ENCODE peak calls at places on chromosomes 2 and 18, in four cellular contexts. One of them, this sample, is unnamed.

GRCh38 chr2:217445726-217446125 is 557.1 kb downstream of the TNS1 start:
- DNase-seq in activated CD8-positive, alpha-beta T cell treated with anti-CD3 and anti-CD28 coated beads for 36 hours: no peak
- DNase-seq in GM10248: no peak
- DNase-seq in endothelial cell: no peak
- DNase-seq in this sample: no peak

GRCh38 chr2:3789246-3789645 is 85.9 kb downstream of the DCDC2C start:
- DNase-seq in activated CD8-positive, alpha-beta T cell treated with anti-CD3 and anti-CD28 coated beads for 36 hours: no peak
- DNase-seq in GM10248: no peak
- DNase-seq in endothelial cell: no peak
- DNase-seq in this sample: no peak

GRCh38 chr2:67649331-67650071 is 252.4 kb downstream of the ETAA1 start:
- DNase-seq in activated CD8-positive, alpha-beta T cell treated with anti-CD3 and anti-CD28 coated beads for 36 hours: no peak
- DNase-seq in GM10248: no peak
- DNase-seq in endothelial cell: no peak
- DNase-seq in this sample: no peak

GRCh38 chr2:9205963-9206948 is at the start of gene ASAP2:
- DNase-seq in activated CD8-positive, alpha-beta T cell treated with anti-CD3 and anti-CD28 coated beads for 36 hours: peak
- DNase-seq in GM10248: peak
- DNase-seq in endothelial cell: peak
- DNase-seq in this sample: peak

GRCh38 chr18:6570581-6571238 is 156.0 kb upstream of the L3MBTL4 start:
- DNase-seq in activated CD8-positive, alpha-beta T cell treated with anti-CD3 and anti-CD28 coated beads for 36 hours: no peak
- DNase-seq in GM10248: no peak
- DNase-seq in endothelial cell: no peak
- DNase-seq in this sample: no peak

GRCh38 chr18:23259701-23260661 is 124.7 kb downstream of the CABLES1 start:
- DNase-seq in activated CD8-positive, alpha-beta T cell treated with anti-CD3 and anti-CD28 coated beads for 36 hours: peak
- DNase-seq in GM10248: peak
- DNase-seq in endothelial cell: peak
- DNase-seq in this sample: peak

GRCh38 chr2:196334710-196335109 is 163.3 kb upstream of the STK17B start:
- DNase-seq in activated CD8-positive, alpha-beta T cell treated with anti-CD3 and anti-CD28 coated beads for 36 hours: no peak
- DNase-seq in GM10248: no peak
- DNase-seq in endothelial cell: no peak
- DNase-seq in this sample: no peak

GRCh38 chr18:9952633-9953416 is 39.0 kb downstream of the VAPA start:
- DNase-seq in activated CD8-positive, alpha-beta T cell treated with anti-CD3 and anti-CD28 coated beads for 36 hours: no peak
- DNase-seq in GM10248: no peak
- DNase-seq in endothelial cell: no peak
- DNase-seq in this sample: no peak

GRCh38 chr2:223820549-223820948 is 16.8 kb downstream of the AP1S3 start:
- DNase-seq in activated CD8-positive, alpha-beta T cell treated with anti-CD3 and anti-CD28 coated beads for 36 hours: no peak
- DNase-seq in GM10248: no peak
- DNase-seq in endothelial cell: no peak
- DNase-seq in this sample: no peak

GRCh38 chr2:231181848-231182247 is 16.6 kb upstream of the ARMC9 start:
- DNase-seq in activated CD8-positive, alpha-beta T cell treated with anti-CD3 and anti-CD28 coated beads for 36 hours: no peak
- DNase-seq in GM10248: peak
- DNase-seq in endothelial cell: no peak
- DNase-seq in this sample: peak

GRCh38 chr18:23703057-23703986 is 14.1 kb downstream of the LAMA3 start:
- DNase-seq in activated CD8-positive, alpha-beta T cell treated with anti-CD3 and anti-CD28 coated beads for 36 hours: peak
- DNase-seq in GM10248: peak
- DNase-seq in endothelial cell: peak
- DNase-seq in this sample: peak

GRCh38 chr2:186129767-186130581 is 356.1 kb upstream of the ZC3H15 start:
- DNase-seq in activated CD8-positive, alpha-beta T cell treated with anti-CD3 and anti-CD28 coated beads for 36 hours: no peak
- DNase-seq in GM10248: no peak
- DNase-seq in endothelial cell: no peak
- DNase-seq in this sample: no peak

GRCh38 chr2:216690451-216691209 is 4.7 kb downstream of the IGFBP5 start:
- DNase-seq in activated CD8-positive, alpha-beta T cell treated with anti-CD3 and anti-CD28 coated beads for 36 hours: no peak
- DNase-seq in GM10248: no peak
- DNase-seq in endothelial cell: no peak
- DNase-seq in this sample: no peak

GRCh38 chr2:162242586-162243304 is 500 bp downstream of the FAP start:
- DNase-seq in activated CD8-positive, alpha-beta T cell treated with anti-CD3 and anti-CD28 coated beads for 36 hours: no peak
- DNase-seq in GM10248: no peak
- DNase-seq in endothelial cell: no peak
- DNase-seq in this sample: no peak

GRCh38 chr2:70468898-70469297 is 84.7 kb downstream of the TGFA start:
- DNase-seq in activated CD8-positive, alpha-beta T cell treated with anti-CD3 and anti-CD28 coated beads for 36 hours: no peak
- DNase-seq in GM10248: no peak
- DNase-seq in endothelial cell: no peak
- DNase-seq in this sample: no peak

GRCh38 chr18:51654441-51655326 is 457.2 kb upstream of the MEX3C start:
- DNase-seq in activated CD8-positive, alpha-beta T cell treated with anti-CD3 and anti-CD28 coated beads for 36 hours: no peak
- DNase-seq in GM10248: peak
- DNase-seq in endothelial cell: no peak
- DNase-seq in this sample: peak

GRCh38 chr2:239329284-239329971 is 71.4 kb downstream of the HDAC4 start:
- DNase-seq in activated CD8-positive, alpha-beta T cell treated with anti-CD3 and anti-CD28 coated beads for 36 hours: no peak
- DNase-seq in GM10248: no peak
- DNase-seq in endothelial cell: no peak
- DNase-seq in this sample: no peak

GRCh38 chr18:69408522-69408921 is 7.8 kb downstream of the DOK6 start:
- DNase-seq in activated CD8-positive, alpha-beta T cell treated with anti-CD3 and anti-CD28 coated beads for 36 hours: no peak
- DNase-seq in GM10248: no peak
- DNase-seq in endothelial cell: no peak
- DNase-seq in this sample: no peak

GRCh38 chr2:114926303-114926702 is 483.9 kb downstream of the DPP10 start:
- DNase-seq in activated CD8-positive, alpha-beta T cell treated with anti-CD3 and anti-CD28 coated beads for 36 hours: no peak
- DNase-seq in GM10248: no peak
- DNase-seq in endothelial cell: no peak
- DNase-seq in this sample: no peak

GRCh38 chr2:43159797-43160196 is 66.6 kb downstream of the ZFP36L2 start:
- DNase-seq in activated CD8-positive, alpha-beta T cell treated with anti-CD3 and anti-CD28 coated beads for 36 hours: peak
- DNase-seq in GM10248: no peak
- DNase-seq in endothelial cell: no peak
- DNase-seq in this sample: no peak

GRCh38 chr2:135637456-135638087 is 104.1 kb upstream of the UBXN4 start:
- DNase-seq in activated CD8-positive, alpha-beta T cell treated with anti-CD3 and anti-CD28 coated beads for 36 hours: no peak
- DNase-seq in GM10248: peak
- DNase-seq in endothelial cell: no peak
- DNase-seq in this sample: peak

GRCh38 chr2:234305846-234306245 is 191.0 kb downstream of the ARL4C start:
- DNase-seq in activated CD8-positive, alpha-beta T cell treated with anti-CD3 and anti-CD28 coated beads for 36 hours: no peak
- DNase-seq in GM10248: no peak
- DNase-seq in endothelial cell: no peak
- DNase-seq in this sample: no peak

GRCh38 chr2:88748005-88748404 is 56.5 kb downstream of the RPIA start:
- DNase-seq in activated CD8-positive, alpha-beta T cell treated with anti-CD3 and anti-CD28 coated beads for 36 hours: no peak
- DNase-seq in GM10248: no peak
- DNase-seq in endothelial cell: no peak
- DNase-seq in this sample: no peak

GRCh38 chr2:643761-644160 is 33.4 kb downstream of the TMEM18 start:
- DNase-seq in activated CD8-positive, alpha-beta T cell treated with anti-CD3 and anti-CD28 coated beads for 36 hours: no peak
- DNase-seq in GM10248: no peak
- DNase-seq in endothelial cell: no peak
- DNase-seq in this sample: no peak

GRCh38 chr18:10188971-10189810 is 265.2 kb upstream of the APCDD1 start:
- DNase-seq in activated CD8-positive, alpha-beta T cell treated with anti-CD3 and anti-CD28 coated beads for 36 hours: no peak
- DNase-seq in GM10248: no peak
- DNase-seq in endothelial cell: no peak
- DNase-seq in this sample: no peak

GRCh38 chr18:76521367-76521766 is 26.3 kb upstream of the ZNF516 start:
- DNase-seq in activated CD8-positive, alpha-beta T cell treated with anti-CD3 and anti-CD28 coated beads for 36 hours: no peak
- DNase-seq in GM10248: no peak
- DNase-seq in endothelial cell: no peak
- DNase-seq in this sample: no peak

GRCh38 chr2:121080013-121080772 is 204.8 kb downstream of the TFCP2L1 start:
- DNase-seq in activated CD8-positive, alpha-beta T cell treated with anti-CD3 and anti-CD28 coated beads for 36 hours: peak
- DNase-seq in GM10248: peak
- DNase-seq in endothelial cell: peak
- DNase-seq in this sample: peak

GRCh38 chr18:74468547-74469014 is 11.5 kb upstream of the DIPK1C start:
- DNase-seq in activated CD8-positive, alpha-beta T cell treated with anti-CD3 and anti-CD28 coated beads for 36 hours: no peak
- DNase-seq in GM10248: no peak
- DNase-seq in endothelial cell: no peak
- DNase-seq in this sample: no peak

GRCh38 chr2:129178356-129178755 is 801.1 kb upstream of the RAB6C start:
- DNase-seq in activated CD8-positive, alpha-beta T cell treated with anti-CD3 and anti-CD28 coated beads for 36 hours: no peak
- DNase-seq in GM10248: no peak
- DNase-seq in endothelial cell: no peak
- DNase-seq in this sample: no peak

GRCh38 chr18:21115519-21116411 is 4.2 kb upstream of the ROCK1 start:
- DNase-seq in activated CD8-positive, alpha-beta T cell treated with anti-CD3 and anti-CD28 coated beads for 36 hours: peak
- DNase-seq in GM10248: no peak
- DNase-seq in endothelial cell: no peak
- DNase-seq in this sample: no peak

GRCh38 chr2:141522702-141523101 is 608.1 kb downstream of the LRP1B start:
- DNase-seq in activated CD8-positive, alpha-beta T cell treated with anti-CD3 and anti-CD28 coated beads for 36 hours: no peak
- DNase-seq in GM10248: no peak
- DNase-seq in endothelial cell: no peak
- DNase-seq in this sample: no peak

DNA sequence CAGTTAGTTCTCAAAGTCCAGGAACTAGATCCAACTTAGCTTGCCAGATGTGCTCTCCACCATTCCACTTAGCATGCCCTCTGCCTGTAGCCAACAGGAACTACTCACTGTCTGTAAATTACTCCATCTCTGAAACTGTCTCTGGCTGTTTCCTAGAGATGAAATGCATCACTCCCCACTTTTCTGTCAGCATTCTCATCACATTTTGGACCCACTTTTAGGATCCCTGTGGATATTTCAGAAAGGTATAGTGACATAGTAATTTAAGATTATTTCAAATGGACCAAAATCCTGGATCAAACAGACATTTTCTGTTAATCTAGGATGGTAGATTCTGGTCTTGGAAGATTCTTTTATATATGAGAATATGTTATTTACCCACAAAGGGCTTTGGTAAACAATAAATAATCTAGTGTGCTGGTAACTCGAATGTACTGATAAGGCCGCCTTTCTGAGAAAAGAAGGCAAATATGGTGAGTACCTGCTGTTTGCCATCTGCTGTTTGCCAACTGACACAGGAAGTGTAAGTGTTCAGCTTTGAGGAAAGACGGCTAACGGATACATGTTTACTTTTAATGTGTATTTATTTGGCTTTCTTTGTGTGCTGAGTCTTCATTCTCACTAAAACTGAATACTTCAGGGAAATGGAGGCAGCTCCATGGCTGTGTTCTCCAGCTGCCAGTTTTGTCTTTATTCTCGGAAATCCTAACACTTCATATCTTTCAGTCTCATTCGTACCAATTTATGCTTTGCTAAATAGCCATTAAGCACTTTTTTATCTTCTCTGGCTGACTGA is 79.5 kb downstream of the EVA1A start:
- DNase-seq in activated CD8-positive, alpha-beta T cell treated with anti-CD3 and anti-CD28 coated beads for 36 hours: no peak
- DNase-seq in GM10248: no peak
- DNase-seq in endothelial cell: no peak
- DNase-seq in this sample: no peak
- TF ChIP-seq CTCF in activated CD8-positive, alpha-beta T cell treated with anti-CD3 and anti-CD28 coated beads for 36 hours: no peak
- TF ChIP-seq CTCF in GM10248: no peak
- TF ChIP-seq CTCF in endothelial cell: no peak
- TF ChIP-seq CTCF in this sample: no peak

GRCh38 chr2:65129613-65130439 is at the start of gene RAB1A:
- DNase-seq in activated CD8-positive, alpha-beta T cell treated with anti-CD3 and anti-CD28 coated beads for 36 hours: peak
- DNase-seq in GM10248: peak
- DNase-seq in endothelial cell: peak
- DNase-seq in this sample: peak
- TF ChIP-seq CTCF in activated CD8-positive, alpha-beta T cell treated with anti-CD3 and anti-CD28 coated beads for 36 hours: no peak
- TF ChIP-seq CTCF in GM10248: no peak
- TF ChIP-seq CTCF in endothelial cell: no peak
- TF ChIP-seq CTCF in this sample: peak

DNA sequence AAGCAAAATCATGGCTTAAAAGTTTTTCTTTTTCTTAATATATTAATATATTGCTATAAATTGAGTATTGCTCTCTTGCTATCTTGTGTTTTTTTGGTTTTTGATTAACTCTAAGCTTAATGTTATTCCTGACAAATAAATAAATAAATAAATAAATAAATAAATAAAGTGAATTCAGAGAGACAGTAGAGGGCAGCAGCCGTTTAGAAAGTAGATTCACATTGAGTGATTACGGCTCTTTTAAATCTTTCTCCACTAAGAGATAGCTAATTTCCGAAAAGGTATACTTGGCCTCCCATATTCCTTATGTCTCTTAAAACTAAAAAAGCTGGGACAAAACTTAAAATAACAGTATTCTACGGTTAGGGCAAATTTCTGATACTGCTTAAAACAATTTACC is 34.3 kb downstream of the MSH2 start:
- DNase-seq in activated CD8-positive, alpha-beta T cell treated with anti-CD3 and anti-CD28 coated beads for 36 hours: no peak
- DNase-seq in GM10248: peak
- DNase-seq in endothelial cell: no peak
- DNase-seq in this sample: peak
- TF ChIP-seq CTCF in activated CD8-positive, alpha-beta T cell treated with anti-CD3 and anti-CD28 coated beads for 36 hours: peak
- TF ChIP-seq CTCF in GM10248: peak
- TF ChIP-seq CTCF in endothelial cell: no peak
- TF ChIP-seq CTCF in this sample: no peak

GRCh38 chr2:206086683-206087350 is 843 bp upstream of the INO80D start:
- DNase-seq in activated CD8-positive, alpha-beta T cell treated with anti-CD3 and anti-CD28 coated beads for 36 hours: no peak
- DNase-seq in GM10248: no peak
- DNase-seq in endothelial cell: no peak
- DNase-seq in this sample: no peak

GRCh38 chr2:206084468-206084869 is 1.5 kb downstream of the INO80D start:
- DNase-seq in activated CD8-positive, alpha-beta T cell treated with anti-CD3 and anti-CD28 coated beads for 36 hours: peak
- DNase-seq in GM10248: peak
- DNase-seq in endothelial cell: peak
- DNase-seq in this sample: peak

GRCh38 chr2:206083602-206084467 is 2.1 kb downstream of the INO80D start:
- DNase-seq in activated CD8-positive, alpha-beta T cell treated with anti-CD3 and anti-CD28 coated beads for 36 hours: peak
- DNase-seq in GM10248: peak
- DNase-seq in endothelial cell: peak
- DNase-seq in this sample: peak

GRCh38 chr2:206084870-206085741 is 868 bp downstream of the INO80D start:
- DNase-seq in activated CD8-positive, alpha-beta T cell treated with anti-CD3 and anti-CD28 coated beads for 36 hours: peak
- DNase-seq in GM10248: peak
- DNase-seq in endothelial cell: peak
- DNase-seq in this sample: peak

DNA sequence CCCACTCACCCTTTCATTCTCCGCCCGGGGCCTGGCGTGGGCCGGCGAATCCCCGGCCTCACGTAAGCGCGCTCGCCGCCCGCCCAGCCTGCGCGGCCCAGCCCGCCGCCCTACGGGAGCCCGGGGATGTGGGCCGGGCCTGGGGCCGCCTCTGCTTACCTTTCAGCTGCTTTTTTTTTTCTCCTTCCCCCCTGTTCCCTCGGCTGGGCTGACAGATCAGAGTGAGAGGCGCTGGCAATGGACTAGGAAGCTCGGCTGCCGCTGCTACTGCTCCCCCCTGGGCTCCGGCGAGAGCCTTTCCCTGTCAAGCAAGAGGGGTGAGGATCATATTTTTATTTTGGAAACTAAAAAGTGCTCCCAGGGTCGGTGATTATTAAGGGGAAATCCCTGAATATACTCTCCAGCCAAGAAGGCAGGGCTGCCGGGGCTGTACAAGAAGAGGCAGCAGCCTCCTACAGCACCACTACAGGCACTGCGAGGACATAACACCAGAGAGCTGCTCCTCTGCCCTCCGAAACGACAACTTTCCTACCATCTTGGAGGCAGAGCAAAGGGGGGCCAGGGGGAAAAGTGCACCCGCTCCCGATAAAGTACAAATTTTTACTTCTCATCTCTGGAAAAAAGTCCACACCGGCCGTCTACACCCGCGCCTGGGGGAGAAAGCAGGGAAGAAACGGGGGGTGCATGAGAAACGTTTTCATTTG is at the start of gene INO80D:
- DNase-seq in activated CD8-positive, alpha-beta T cell treated with anti-CD3 and anti-CD28 coated beads for 36 hours: peak
- DNase-seq in GM10248: peak
- DNase-seq in endothelial cell: peak
- DNase-seq in this sample: peak
- TF ChIP-seq CTCF in activated CD8-positive, alpha-beta T cell treated with anti-CD3 and anti-CD28 coated beads for 36 hours: peak
- TF ChIP-seq CTCF in GM10248: peak
- TF ChIP-seq CTCF in endothelial cell: peak
- TF ChIP-seq CTCF in this sample: peak